ENCODE peak calls at places on chromosomes 4 and X, in nine cellular contexts. H, Z, E, L, U, N, V, G and K are unnamed samples.

GRCh38 chr4:104524591-104524990 is 29.9 kb upstream of the CXXC4 start:
- DNase-seq in H (no peak), Z (peak; percentile 65), E (no peak), L (no peak), U (peak; percentile 34), N (no peak), V (no peak), G (peak; percentile 65), K (no peak)

GRCh38 chr4:182807841-182808548 is 109.2 kb downstream of the DCTD start:
- DNase-seq in H (no peak), Z (no peak), E (no peak), L (no peak), U (no peak), N (no peak), V (no peak), G (no peak), K (no peak)

GRCh38 chr4:186693159-186693815 is 30.4 kb downstream of the FAT1 start:
- DNase-seq in H (no peak), Z (peak; percentile 97), E (peak; percentile 48), L (peak; percentile 85), U (peak; percentile 86), N (no peak), V (peak; percentile 81), G (peak; percentile 93), K (peak; percentile 64)

GRCh38 chrX:154030266-154030665 is 10.6 kb upstream of the IRAK1 start:
- DNase-seq in H (no peak), Z (no peak), E (no peak), L (no peak), U (no peak), N (no peak), V (no peak), G (no peak), K (no peak)

GRCh38 chr4:80500593-80500992 is 165.1 kb downstream of the CFAP299 start:
- DNase-seq in H (no peak), Z (peak; percentile 18), E (no peak), L (no peak), U (peak; percentile 8), N (no peak), V (no peak), G (peak; percentile 24), K (no peak)

GRCh38 chrX:48531359-48531954 is 8.1 kb upstream of the TBC1D25 start:
- DNase-seq in H (no peak), Z (peak; percentile 91), E (no peak), L (peak; percentile 27), U (peak; percentile 79), N (peak; percentile 59), V (peak; percentile 34), G (peak; percentile 69), K (peak; percentile 12)

GRCh38 chr4:140887467-140887866 is 131.3 kb upstream of the TBC1D9 start:
- DNase-seq in H (no peak), Z (no peak), E (no peak), L (no peak), U (no peak), N (no peak), V (no peak), G (no peak), K (no peak)

GRCh38 chr4:108611360-108611759 is 9.0 kb upstream of the RPL34 start:
- DNase-seq in H (no peak), Z (peak; percentile 43), E (no peak), L (no peak), U (peak; percentile 23), N (no peak), V (no peak), G (no peak), K (no peak)

GRCh38 chr4:178198691-178199090 is 756.5 kb upstream of the AGA start:
- DNase-seq in H (no peak), Z (no peak), E (no peak), L (no peak), U (peak; percentile 40), N (peak; percentile 38), V (no peak), G (peak; percentile 39), K (no peak)

GRCh38 chr4:8920969-8921368 is 49.3 kb upstream of the HMX1 start:
- DNase-seq in H (no peak), Z (no peak), E (no peak), L (peak; percentile 8), U (no peak), N (no peak), V (no peak), G (no peak), K (no peak)

GRCh38 chrX:56975611-56976010 is 19.7 kb downstream of the SPIN3 start:
- DNase-seq in H (no peak), Z (peak; percentile 6), E (no peak), L (no peak), U (no peak), N (no peak), V (no peak), G (no peak), K (no peak)

GRCh38 chrX:106919932-106920452 is at the start of gene CLDN2:
- DNase-seq in H (no peak), Z (no peak), E (no peak), L (no peak), U (no peak), N (no peak), V (no peak), G (peak; percentile 50), K (no peak)

GRCh38 chr4:55444822-55445221 is 49.1 kb downstream of the TMEM165 start:
- DNase-seq in H (no peak), Z (peak; percentile 61), E (no peak), L (no peak), U (peak; percentile 61), N (no peak), V (no peak), G (peak; percentile 50), K (no peak)

GRCh38 chr4:42404001-42404400 is 6.7 kb downstream of the SHISA3 start:
- DNase-seq in H (no peak), Z (no peak), E (no peak), L (no peak), U (no peak), N (no peak), V (no peak), G (no peak), K (no peak)

GRCh38 chrX:74343327-74343969 is 39.5 kb downstream of the ZCCHC13 start:
- DNase-seq in H (no peak), Z (no peak), E (no peak), L (no peak), U (no peak), N (no peak), V (no peak), G (no peak), K (no peak)

GRCh38 chrX:136318166-136318565 is 17.4 kb downstream of the ADGRG4 start:
- DNase-seq in H (no peak), Z (no peak), E (no peak), L (no peak), U (no peak), N (no peak), V (no peak), G (no peak), K (no peak)

GRCh38 chr4:40176602-40177001 is 20.2 kb upstream of the RHOH start:
- DNase-seq in H (no peak), Z (no peak), E (no peak), L (peak; percentile 25), U (no peak), N (no peak), V (no peak), G (no peak), K (no peak)

GRCh38 chr4:5750052-5750950 is 39.3 kb downstream of the EVC start:
- DNase-seq in H (no peak), Z (peak; percentile 88), E (no peak), L (no peak), U (peak; percentile 65), N (no peak), V (peak; percentile 10), G (peak; percentile 77), K (no peak)

GRCh38 chrX:66150188-66150587 is 13.9 kb upstream of the HEPH start:
- DNase-seq in H (no peak), Z (peak; percentile 24), E (no peak), L (no peak), U (no peak), N (no peak), V (no peak), G (no peak), K (no peak)

GRCh38 chr4:19961092-19961491 is 290.6 kb upstream of the SLIT2 start:
- DNase-seq in H (no peak), Z (peak; percentile 64), E (no peak), L (no peak), U (peak; percentile 65), N (no peak), V (no peak), G (peak; percentile 47), K (no peak)

GRCh38 chrX:8042304-8042703 is 115.1 kb upstream of the PNPLA4 start:
- DNase-seq in H (no peak), Z (no peak), E (no peak), L (no peak), U (no peak), N (no peak), V (no peak), G (no peak), K (no peak)
- TF ChIP-seq CTCF in H (no peak), Z (no peak), E (no peak), L (no peak), U (no peak), N (no peak), V (no peak), G (peak; percentile 10), K (no peak)

DNA sequence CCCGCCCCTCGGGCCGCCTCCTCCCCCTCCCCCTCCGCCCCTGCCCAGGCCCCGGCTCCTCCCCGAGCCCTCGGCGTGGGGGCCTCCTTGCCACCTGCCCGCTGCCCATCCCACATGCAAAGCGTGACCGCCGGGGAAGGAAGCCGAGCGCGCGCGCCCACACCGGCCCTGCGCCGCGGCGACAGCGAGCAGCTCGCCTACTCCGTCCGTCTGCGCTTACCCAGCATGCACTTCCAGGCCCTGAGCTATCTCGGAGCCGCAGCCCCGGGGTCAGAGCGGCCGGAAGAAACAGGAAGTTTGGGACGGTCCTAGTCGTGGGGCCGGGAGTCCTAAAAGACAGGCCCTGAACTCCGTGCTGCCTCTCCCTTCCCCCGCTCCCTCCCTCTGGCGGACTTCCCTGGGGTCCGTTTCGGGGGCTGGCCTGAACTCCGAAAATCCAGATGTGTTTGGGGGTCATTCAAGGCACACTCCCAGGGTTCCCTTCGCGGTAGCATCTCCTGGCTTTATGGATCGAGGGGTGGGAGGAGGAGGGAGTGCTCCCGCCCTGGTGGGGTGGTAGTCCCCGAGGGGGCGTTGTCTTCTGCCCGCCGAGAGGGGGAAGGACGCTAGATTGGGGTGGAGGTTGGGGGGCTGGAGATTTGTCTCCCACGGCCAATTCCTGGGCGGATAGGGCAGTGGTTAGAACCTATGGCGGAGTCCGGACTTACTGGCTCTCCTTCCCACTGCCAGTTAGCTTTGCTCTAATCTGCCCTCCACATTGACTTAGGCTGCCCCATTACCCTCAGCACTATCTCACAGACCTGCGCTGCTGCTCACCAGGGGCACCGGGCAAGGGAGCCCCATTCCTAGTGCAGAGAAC is 25.0 kb upstream of the BCORL1 start:
- DNase-seq in H (peak; percentile 62), Z (peak; percentile 33), E (peak; percentile 61), L (peak; percentile 68), U (peak; percentile 44), N (peak; percentile 52), V (peak; percentile 73), G (peak; percentile 16), K (peak; percentile 51)
- TF ChIP-seq CTCF in H (no peak), Z (no peak), E (no peak), L (no peak), U (no peak), N (no peak), V (no peak), G (no peak), K (no peak)

GRCh38 chr4:62028758-62029157 is 828.6 kb downstream of the ADGRL3 start:
- DNase-seq in H (no peak), Z (no peak), E (no peak), L (no peak), U (no peak), N (no peak), V (no peak), G (no peak), K (no peak)
- TF ChIP-seq CTCF in H (no peak), Z (no peak), E (no peak), L (no peak), U (no peak), N (no peak), V (no peak), G (no peak), K (no peak)

GRCh38 chr4:189084671-189085070 is 856.0 kb upstream of the FRG1 start:
- DNase-seq in H (no peak), Z (no peak), E (no peak), L (no peak), U (no peak), N (no peak), V (no peak), G (no peak), K (no peak)
- TF ChIP-seq CTCF in H (no peak), Z (no peak), E (no peak), L (no peak), U (no peak), N (no peak), V (no peak), G (no peak), K (no peak)